ENCODE peak calls at places on chromosomes 3 and 15, in nine cellular contexts. A is stomach, R is IMR-90, D is vagina, M is body of pancreas, U is ovary, H is adrenal gland, I is esophagus squamous epithelium, F is sigmoid colon. N is an unnamed sample. For H3K4me1, the result is how much of the 10 kb centered on the place peaks cover.

GRCh38 chr15:41557673-41558399 is 1.2 kb upstream of the TYRO3 start:
- DNase-seq in A (peak), R (peak), D (no peak), M (peak), U (peak), H (peak), I (no peak), F (peak), N (no peak)

GRCh38 chr3:172138792-172139507 is 99.6 kb downstream of the FNDC3B start:
- DNase-seq in A (peak), R (peak), D (no peak), M (peak), U (no peak), H (peak), I (no peak), F (peak), N (peak)

GRCh38 chr15:40843885-40844542 is at the start of gene SPINT1:
- DNase-seq in A (peak), R (no peak), D (no peak), M (peak), U (no peak), H (no peak), I (no peak), F (no peak), N (no peak)

GRCh38 chr15:32866486-32867312 is 148.9 kb downstream of the GREM1 start:
- DNase-seq in A (no peak), R (peak), D (no peak), M (no peak), U (no peak), H (no peak), I (no peak), F (no peak), N (no peak)

GRCh38 chr3:47512416-47513124 is 942 bp downstream of the ELP6 start:
- DNase-seq in A (no peak), R (no peak), D (no peak), M (peak), U (peak), H (peak), I (no peak), F (peak), N (no peak)

GRCh38 chr15:80727596-80727995 is 32.5 kb downstream of the ABHD17C start:
- DNase-seq in A (no peak), R (no peak), D (no peak), M (no peak), U (no peak), H (no peak), I (no peak), F (no peak), N (no peak)

GRCh38 chr15:77224352-77224751 is 153.4 kb upstream of the TSPAN3 start:
- DNase-seq in A (no peak), R (no peak), D (no peak), M (no peak), U (no peak), H (no peak), I (no peak), F (no peak), N (no peak)

GRCh38 chr3:184300377-184300717 is 1.3 kb downstream of the PSMD2 start:
- DNase-seq in A (no peak), R (peak), D (no peak), M (no peak), U (no peak), H (no peak), I (no peak), F (no peak), N (no peak)

GRCh38 chr15:63086271-63086670 is 35.4 kb upstream of the LACTB start:
- DNase-seq in A (no peak), R (peak), D (no peak), M (no peak), U (no peak), H (no peak), I (no peak), F (no peak), N (no peak)

GRCh38 chr15:75661041-75661778 is 13.5 kb downstream of the SNX33 start:
- DNase-seq in A (peak), R (peak), D (no peak), M (peak), U (peak), H (peak), I (peak), F (peak), N (peak)

GRCh38 chr3:149384911-149385321 is 7.5 kb upstream of the TM4SF1 start:
- DNase-seq in A (no peak), R (peak), D (no peak), M (peak), U (no peak), H (no peak), I (no peak), F (no peak), N (peak)
- TF ChIP-seq POLR2A in A (no peak), R (no peak), D (no peak), M (no peak), U (no peak), H (no peak), I (no peak), F (no peak), N (no peak)

GRCh38 chr3:48707157-48707556 is 9.9 kb downstream of the IP6K2 start:
- DNase-seq in A (no peak), R (no peak), D (no peak), M (no peak), U (no peak), H (no peak), I (no peak), F (no peak), N (no peak)
- H3K4me1 ChIP-seq in A (under half), R (under half), D (half or more), M (under half), U (under half), H (under half), I (under half), F (under half), N (under half)

DNA sequence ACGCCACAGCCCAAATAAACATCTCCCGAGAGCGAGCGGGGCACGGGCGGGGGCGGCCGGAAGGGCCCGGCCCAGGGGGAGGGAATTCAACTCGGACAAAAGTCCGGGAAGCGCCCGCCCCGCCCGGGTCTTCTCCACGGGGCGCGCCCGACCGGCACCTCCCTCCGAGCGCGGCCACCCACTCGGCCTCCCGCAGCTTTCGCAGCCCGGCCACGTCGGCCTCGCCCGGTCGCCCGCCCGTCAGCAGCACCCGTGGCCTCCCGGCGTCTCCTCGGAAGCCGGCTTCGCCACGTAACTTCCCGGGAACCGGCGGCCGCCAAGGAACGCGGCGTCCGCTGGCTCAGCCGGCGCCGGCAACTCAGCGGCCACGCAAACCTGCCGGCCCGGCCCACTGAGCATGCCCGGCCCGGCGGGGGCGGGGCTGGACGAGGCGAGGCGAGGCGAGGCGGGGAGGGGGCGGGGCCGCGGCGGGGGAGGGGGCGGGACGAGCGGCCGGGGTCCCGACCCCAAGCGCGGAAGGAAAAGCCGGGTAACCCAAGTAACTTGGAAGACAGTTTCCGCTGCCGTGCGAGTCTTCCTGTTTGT is at the start of gene TJP1:
- DNase-seq in A (peak), R (peak), D (no peak), M (peak), U (peak), H (peak), I (no peak), F (peak), N (peak)
- TF ChIP-seq POLR2A in A (no peak), R (peak), D (peak), M (peak), U (peak), H (peak), I (peak), F (peak), N (peak)

DNA sequence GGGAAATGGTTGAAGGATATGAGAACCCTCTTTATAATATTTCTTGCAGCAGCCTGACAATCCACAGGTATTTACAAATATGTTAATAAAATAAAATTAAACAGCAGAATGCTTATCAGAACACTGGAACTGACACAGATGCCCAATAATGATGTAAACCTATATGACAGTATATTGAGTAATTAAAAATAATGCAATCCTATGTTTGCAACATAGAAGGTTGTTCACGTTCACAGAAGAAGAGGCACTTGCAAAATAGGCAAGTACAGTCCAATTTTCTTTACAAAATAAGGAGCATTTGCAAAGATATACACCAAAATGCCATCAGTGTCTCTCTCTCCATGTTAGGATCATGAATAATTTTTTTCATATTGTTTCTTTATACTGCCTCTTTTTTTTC is 397.0 kb upstream of the WNT5A start:
- DNase-seq in A (no peak), R (no peak), D (no peak), M (no peak), U (no peak), H (no peak), I (no peak), F (no peak), N (no peak)
- H3K4me1 ChIP-seq in A (under half), R (under half), D (under half), M (under half), U (under half), H (under half), I (under half), F (under half), N (under half)

GRCh38 chr15:101654191-101654590 is 2.0 kb upstream of the TM2D3 start:
- DNase-seq in A (no peak), R (no peak), D (no peak), M (no peak), U (no peak), H (no peak), I (no peak), F (no peak), N (no peak)

GRCh38 chr15:101651753-101652097 is 456 bp downstream of the TM2D3 start:
- DNase-seq in A (no peak), R (no peak), D (no peak), M (peak), U (no peak), H (no peak), I (no peak), F (no peak), N (peak)

GRCh38 chr15:101650145-101650544 is 2.0 kb downstream of the TM2D3 start:
- DNase-seq in A (no peak), R (no peak), D (no peak), M (no peak), U (no peak), H (no peak), I (no peak), F (no peak), N (no peak)

GRCh38 chr15:101652783-101653430 is 726 bp upstream of the TM2D3 start:
- DNase-seq in A (no peak), R (no peak), D (no peak), M (no peak), U (no peak), H (peak), I (no peak), F (peak), N (no peak)

DNA sequence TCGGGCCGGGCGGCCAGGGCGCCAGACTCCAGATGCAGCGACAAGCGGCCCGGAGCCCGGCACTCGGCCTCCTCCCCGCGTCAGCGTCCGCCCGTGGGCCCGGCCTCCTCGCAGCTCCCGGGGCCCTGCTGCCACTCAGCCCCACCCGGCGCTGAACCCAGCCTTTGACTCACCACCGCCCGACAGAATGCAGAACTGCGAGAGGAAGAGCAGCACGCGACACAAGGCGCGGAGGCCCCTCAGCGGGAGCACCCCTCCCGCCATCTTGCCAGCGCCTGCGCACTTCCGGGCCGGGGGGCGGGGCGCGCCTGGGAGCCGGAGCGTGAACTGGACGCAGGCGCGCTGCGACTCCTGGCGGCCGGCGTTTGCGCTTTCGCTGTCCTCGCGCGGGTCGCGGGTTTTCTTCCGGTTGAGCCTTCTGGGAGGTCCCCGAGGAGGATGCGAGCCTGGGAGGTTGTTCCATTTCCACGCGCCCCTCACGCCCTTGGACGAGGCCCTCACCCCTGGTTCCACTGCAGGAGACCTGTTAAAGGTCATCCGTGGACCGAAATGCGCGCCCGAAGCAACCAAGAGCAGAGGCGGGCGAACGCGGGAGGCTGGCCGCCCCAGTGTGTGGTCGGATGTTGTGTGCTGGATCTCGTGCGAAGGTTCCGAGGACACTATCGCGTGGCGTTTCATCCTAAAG is at the start of gene TM2D3:
- DNase-seq in A (peak), R (peak), D (peak), M (peak), U (peak), H (peak), I (peak), F (peak), N (peak)
- TF ChIP-seq POLR2A in A (no peak), R (peak), D (peak), M (peak), U (peak), H (peak), I (peak), F (peak), N (peak)

N was measured in gastrocnemius medialis.